ENCODE peak calls at places on chromosomes 11 and 22, in ten cellular contexts. P is activated CD4-positive, alpha-beta T cell treated with anti-CD3 and anti-CD28 coated beads for 4 hours; G is CD8-positive, alpha-beta memory T cell; R is tibial nerve; H is activated CD4-positive, CD25-positive, alpha-beta regulatory T cell treated with anti-CD3 and anti-CD28 coated beads, Interleukin-2, amount 50 U/mL, for 72 hours; L is glutamatergic neuron; V is GM06990; K is heart right ventricle; J is SHP77; C is DMS79 treated with DMSO at 0.1 percent for 48 hours. X is an unnamed sample.

GRCh38 chr11:46617451-46618314 is at the start of gene ATG13:
- DNase-seq in P (peak), G (peak), R (peak), H (peak), L (peak), V (peak), K (peak), J (peak), C (peak), X (peak)

GRCh38 chr11:115530752-115531151 is 26.5 kb upstream of the CADM1 start:
- DNase-seq in P (no peak), G (no peak), R (no peak), H (no peak), L (peak), V (no peak), K (no peak), J (peak), C (no peak), X (no peak)

GRCh38 chr22:44341431-44342346 is 28.9 kb upstream of the SHISAL1 start:
- DNase-seq in P (no peak), G (no peak), R (peak), H (no peak), L (no peak), V (no peak), K (peak), J (no peak), C (no peak), X (peak)

GRCh38 chr11:20221546-20221945 is 61.3 kb upstream of the DBX1 start:
- DNase-seq in P (no peak), G (no peak), R (no peak), H (no peak), L (no peak), V (no peak), K (no peak), J (no peak), C (no peak), X (no peak)

GRCh38 chr11:87722756-87723599 is 452.3 kb downstream of the RAB38 start:
- DNase-seq in P (no peak), G (no peak), R (no peak), H (no peak), L (peak), V (no peak), K (peak), J (peak), C (no peak), X (peak)

GRCh38 chr11:10355257-10355661 is 50.4 kb downstream of the ADM start:
- DNase-seq in P (no peak), G (no peak), R (no peak), H (no peak), L (no peak), V (no peak), K (no peak), J (no peak), C (no peak), X (peak)

GRCh38 chr22:39518996-39519680 is 1.2 kb upstream of the ATF4 start:
- DNase-seq in P (no peak), G (no peak), R (no peak), H (peak), L (peak), V (no peak), K (no peak), J (no peak), C (peak), X (peak)

GRCh38 chr11:114262681-114263509 is 33.3 kb upstream of the NNMT start:
- DNase-seq in P (no peak), G (no peak), R (no peak), H (no peak), L (peak), V (no peak), K (peak), J (peak), C (peak), X (peak)

GRCh38 chr11:34461215-34461614 is 22.5 kb downstream of the CAT start:
- DNase-seq in P (no peak), G (no peak), R (no peak), H (no peak), L (no peak), V (no peak), K (no peak), J (no peak), C (no peak), X (no peak)

GRCh38 chr11:2761131-2762030 is 61.6 kb upstream of the KCNQ1OT1 start:
- DNase-seq in P (no peak), G (no peak), R (no peak), H (peak), L (peak), V (no peak), K (peak), J (no peak), C (no peak), X (no peak)

GRCh38 chr11:105179542-105180278 is 40.1 kb upstream of the CARD18 start:
- DNase-seq in P (no peak), G (no peak), R (no peak), H (no peak), L (no peak), V (no peak), K (no peak), J (peak), C (no peak), X (no peak)

GRCh38 chr11:124050770-124051169 is 9.6 kb upstream of the OR10G7 start:
- DNase-seq in P (no peak), G (no peak), R (no peak), H (no peak), L (no peak), V (no peak), K (no peak), J (no peak), C (no peak), X (no peak)

GRCh38 chr11:90468923-90469322 is 246.1 kb upstream of the CHORDC1 start:
- DNase-seq in P (no peak), G (no peak), R (no peak), H (no peak), L (no peak), V (no peak), K (no peak), J (no peak), C (no peak), X (no peak)